ENCODE peak calls at places on chromosomes 5 and 9, in eight cellular contexts. Y, D, N, H, W, P, B and S are unnamed samples.

GRCh38 chr5:67291671-67292070 is 95.1 kb upstream of the CD180 start:
- DNase-seq in N (no peak), P (no peak), Y (no peak), W (no peak), H (no peak), B (no peak), D (no peak), S (no peak)

GRCh38 chr9:34651876-34652602 is at the start of gene IL11RA:
- DNase-seq in B (peak), W (no peak), N (no peak), D (peak), Y (peak), H (no peak), P (peak), S (peak)

GRCh38 chr9:113431181-113431580 is 20.6 kb downstream of the C9orf43 start:
- DNase-seq in B (no peak), W (no peak), P (no peak), H (no peak), Y (no peak), D (no peak), N (no peak), S (no peak)

GRCh38 chr5:96258692-96259091 is 174.4 kb downstream of the PCSK1 start:
- DNase-seq in Y (no peak), B (no peak), H (no peak), N (no peak), D (no peak), W (no peak), P (no peak), S (no peak)

GRCh38 chr5:171428168-171428658 is 8.8 kb downstream of the FGF18 start:
- DNase-seq in Y (no peak), W (no peak), H (no peak), N (no peak), B (peak), D (no peak), P (peak), S (no peak)

GRCh38 chr9:114911167-114911821 is 19.1 kb downstream of the TNFSF8 start:
- DNase-seq in P (no peak), N (no peak), Y (peak), W (no peak), D (no peak), B (no peak), H (peak), S (no peak)

GRCh38 chr9:801399-802071 is 40.0 kb upstream of the DMRT1 start:
- DNase-seq in B (no peak), W (no peak), N (no peak), D (no peak), H (no peak), Y (no peak), P (no peak), S (no peak)

GRCh38 chr9:16869961-16870605 is 387 bp downstream of the BNC2 start:
- DNase-seq in H (peak), D (no peak), P (no peak), B (peak), W (no peak), Y (no peak), N (peak), S (peak)

GRCh38 chr5:158967566-158967965 is 132.2 kb downstream of the EBF1 start:
- DNase-seq in W (no peak), Y (no peak), B (no peak), D (no peak), H (no peak), P (no peak), N (no peak), S (no peak)

GRCh38 chr9:126114409-126114760 is 212.2 kb upstream of the MVB12B start:
- DNase-seq in Y (no peak), D (no peak), H (no peak), P (peak), N (no peak), W (no peak), B (peak), S (no peak)

GRCh38 chr5:149202910-149203451 is 61.7 kb downstream of the ABLIM3 start:
- DNase-seq in D (no peak), B (no peak), Y (no peak), P (no peak), H (no peak), W (no peak), N (no peak), S (no peak)

GRCh38 chr9:37839491-37840461 is 39.2 kb downstream of the DCAF10 start:
- DNase-seq in Y (no peak), N (no peak), P (no peak), W (no peak), H (peak), D (no peak), B (no peak), S (no peak)

GRCh38 chr5:72623936-72624335 is 116.7 kb upstream of the ZNF366 start:
- DNase-seq in D (no peak), N (no peak), Y (no peak), H (no peak), W (no peak), B (no peak), P (no peak), S (no peak)

GRCh38 chr5:160007610-160008009 is 1.3 kb upstream of the TTC1 start:
- DNase-seq in B (no peak), P (no peak), W (no peak), Y (no peak), H (no peak), N (no peak), D (no peak), S (no peak)

GRCh38 chr9:76366275-76366674 is 28.0 kb downstream of the RFK start:
- DNase-seq in W (no peak), Y (no peak), P (no peak), B (no peak), N (no peak), D (no peak), H (peak), S (no peak)

GRCh38 chr5:127960126-127960744 is 123.3 kb upstream of the SLC12A2 start:
- DNase-seq in H (no peak), Y (no peak), N (no peak), B (no peak), P (no peak), D (no peak), W (no peak), S (no peak)

GRCh38 chr5:147036691-147037245 is 158.2 kb upstream of the PPP2R2B start:
- DNase-seq in W (no peak), D (no peak), Y (no peak), B (no peak), N (no peak), P (no peak), H (no peak), S (no peak)

GRCh38 chr5:170597109-170597741 is 93.4 kb downstream of the KCNIP1 start:
- DNase-seq in P (no peak), N (no peak), D (no peak), Y (no peak), H (peak), B (peak), W (no peak), S (peak)

GRCh38 chr9:137678202-137678601 is 59.4 kb downstream of the EHMT1 start:
- DNase-seq in N (no peak), B (no peak), H (no peak), D (no peak), Y (no peak), P (no peak), W (peak), S (no peak)

GRCh38 chr5:66248874-66249273 is 104.8 kb downstream of the SREK1 start:
- DNase-seq in H (no peak), P (no peak), D (no peak), W (no peak), B (no peak), N (no peak), Y (no peak), S (no peak)

GRCh38 chr5:37071901-37072581 is 177.1 kb downstream of the CPLANE1 start:
- DNase-seq in N (no peak), W (no peak), D (no peak), Y (peak), P (no peak), B (no peak), H (no peak), S (no peak)

GRCh38 chr5:16617272-16617973 is 626 bp upstream of the RETREG1 start:
- DNase-seq in B (no peak), H (peak), W (no peak), Y (no peak), N (no peak), D (no peak), P (no peak), S (peak)

GRCh38 chr5:141811287-141812155 is 66.7 kb downstream of the PCDH1 start:
- DNase-seq in N (peak), B (no peak), Y (peak), P (no peak), W (no peak), D (no peak), H (peak), S (no peak)

GRCh38 chr9:131469951-131470350 is 32.8 kb upstream of the POMT1 start:
- DNase-seq in N (no peak), B (no peak), H (no peak), W (no peak), P (no peak), D (no peak), Y (no peak), S (no peak)

GRCh38 chr5:6719896-6720560 is 6.8 kb downstream of the TENT4A start:
- DNase-seq in D (no peak), Y (no peak), N (no peak), B (no peak), H (no peak), W (no peak), P (no peak), S (no peak)

GRCh38 chr9:95585824-95586223 is 69.1 kb upstream of the PTCH1 start:
- DNase-seq in P (no peak), W (no peak), N (no peak), H (no peak), D (no peak), Y (no peak), B (no peak), S (no peak)

GRCh38 chr5:108753331-108753730 is 5.6 kb downstream of the FER start:
- DNase-seq in W (no peak), P (no peak), D (no peak), B (no peak), H (no peak), N (no peak), Y (no peak), S (no peak)

GRCh38 chr9:38048319-38048969 is 20.6 kb downstream of the SHB start:
- DNase-seq in N (no peak), D (no peak), Y (no peak), B (no peak), H (no peak), W (no peak), P (no peak), S (no peak)

GRCh38 chr5:56269216-56269927 is 36.2 kb upstream of the ANKRD55 start:
- DNase-seq in N (peak), W (no peak), P (no peak), D (peak), B (no peak), Y (peak), H (peak), S (no peak)

GRCh38 chr5:33370135-33370472 is 70.7 kb upstream of the TARS1 start:
- DNase-seq in N (no peak), B (peak), D (no peak), Y (no peak), W (no peak), P (no peak), H (no peak), S (no peak)

GRCh38 chr9:35110327-35110758 is 5.3 kb downstream of the ATOSB start:
- DNase-seq in B (no peak), Y (no peak), D (no peak), H (no peak), P (peak), W (no peak), N (no peak), S (no peak)

GRCh38 chr9:121133104-121133816 is 58.5 kb downstream of the CNTRL start:
- DNase-seq in N (no peak), Y (peak), B (no peak), W (no peak), H (no peak), P (peak), D (peak), S (peak)

GRCh38 chr5:176553260-176554085 is 4.3 kb downstream of the CDHR2 start:
- DNase-seq in H (no peak), P (peak), W (no peak), B (no peak), N (no peak), D (no peak), Y (no peak), S (peak)

GRCh38 chr9:103789686-103790085 is 304.4 kb upstream of the SMC2 start:
- DNase-seq in H (no peak), Y (peak), D (no peak), W (no peak), P (no peak), N (no peak), B (no peak), S (no peak)

GRCh38 chr5:80246995-80247729 is 8.7 kb downstream of the SERINC5 start:
- DNase-seq in B (peak), D (peak), H (peak), P (peak), W (no peak), N (no peak), Y (peak), S (peak)

GRCh38 chr9:130236436-130236985 is 29.0 kb upstream of the HMCN2 start:
- DNase-seq in H (no peak), D (no peak), B (peak), P (no peak), N (no peak), W (no peak), Y (no peak), S (no peak)

GRCh38 chr9:130237763-130238524 is 27.6 kb upstream of the HMCN2 start:
- DNase-seq in B (peak), W (no peak), Y (no peak), P (no peak), H (no peak), D (peak), N (no peak), S (no peak)

GRCh38 chr9:130235558-130236435 is 29.8 kb upstream of the HMCN2 start:
- DNase-seq in Y (peak), N (peak), P (peak), H (peak), B (peak), W (no peak), D (peak), S (peak)

GRCh38 chr9:130239363-130239695 is 26.2 kb upstream of the HMCN2 start:
- DNase-seq in B (peak), N (no peak), Y (no peak), H (no peak), W (no peak), D (no peak), P (no peak), S (no peak)

DNA sequence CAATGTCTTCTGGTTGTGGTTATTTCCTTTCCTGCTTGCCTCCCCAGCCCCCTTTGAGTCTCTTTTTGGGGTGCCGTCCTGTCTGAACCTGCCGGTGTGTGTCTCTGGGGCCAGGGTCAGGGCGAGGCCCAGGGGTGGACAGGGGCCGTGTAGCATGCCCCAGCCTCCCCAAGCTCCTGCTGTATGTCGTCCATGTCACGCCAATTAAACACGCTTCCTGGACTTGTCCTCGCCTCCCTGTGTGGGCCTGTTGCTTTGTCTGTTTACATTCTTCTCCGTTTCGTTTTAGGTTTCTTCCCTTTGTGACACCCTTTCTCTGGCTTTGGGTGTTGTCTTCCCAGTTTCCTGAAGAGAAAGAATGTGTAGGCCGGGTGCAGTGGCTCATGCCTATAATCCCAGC is 28.5 kb upstream of the HMCN2 start:
- DNase-seq in N (no peak), P (no peak), H (no peak), Y (no peak), B (peak), D (no peak), W (no peak), S (no peak)
- TF ChIP-seq POLR2AphosphoS5 in N (no peak), P (no peak), H (no peak), Y (no peak), B (peak), D (no peak), W (no peak), S (peak)

GRCh38 chr5:374631-375335 is 53.3 kb downstream of the AHRR start:
- DNase-seq in N (no peak), W (no peak), D (peak), Y (no peak), P (no peak), B (peak), H (peak), S (peak)

GRCh38 chr5:373710-374602 is 52.4 kb downstream of the AHRR start:
- DNase-seq in N (peak), Y (no peak), H (peak), D (peak), P (peak), W (peak), B (no peak), S (peak)

GRCh38 chr5:375921-376871 is 54.7 kb downstream of the AHRR start:
- DNase-seq in W (no peak), D (peak), Y (no peak), H (peak), N (no peak), B (peak), P (peak), S (peak)

GRCh38 chr5:376951-377325 is 55.4 kb downstream of the AHRR start:
- DNase-seq in Y (no peak), H (peak), W (no peak), D (peak), P (no peak), B (no peak), N (no peak), S (peak)

GRCh38 chr5:375336-375920 is 53.9 kb downstream of the AHRR start:
- DNase-seq in N (no peak), P (no peak), W (no peak), B (peak), Y (no peak), D (peak), H (peak), S (no peak)
- TF ChIP-seq POLR2AphosphoS5 in N (no peak), P (no peak), W (no peak), B (no peak), Y (no peak), D (no peak), H (no peak), S (no peak)

DNA sequence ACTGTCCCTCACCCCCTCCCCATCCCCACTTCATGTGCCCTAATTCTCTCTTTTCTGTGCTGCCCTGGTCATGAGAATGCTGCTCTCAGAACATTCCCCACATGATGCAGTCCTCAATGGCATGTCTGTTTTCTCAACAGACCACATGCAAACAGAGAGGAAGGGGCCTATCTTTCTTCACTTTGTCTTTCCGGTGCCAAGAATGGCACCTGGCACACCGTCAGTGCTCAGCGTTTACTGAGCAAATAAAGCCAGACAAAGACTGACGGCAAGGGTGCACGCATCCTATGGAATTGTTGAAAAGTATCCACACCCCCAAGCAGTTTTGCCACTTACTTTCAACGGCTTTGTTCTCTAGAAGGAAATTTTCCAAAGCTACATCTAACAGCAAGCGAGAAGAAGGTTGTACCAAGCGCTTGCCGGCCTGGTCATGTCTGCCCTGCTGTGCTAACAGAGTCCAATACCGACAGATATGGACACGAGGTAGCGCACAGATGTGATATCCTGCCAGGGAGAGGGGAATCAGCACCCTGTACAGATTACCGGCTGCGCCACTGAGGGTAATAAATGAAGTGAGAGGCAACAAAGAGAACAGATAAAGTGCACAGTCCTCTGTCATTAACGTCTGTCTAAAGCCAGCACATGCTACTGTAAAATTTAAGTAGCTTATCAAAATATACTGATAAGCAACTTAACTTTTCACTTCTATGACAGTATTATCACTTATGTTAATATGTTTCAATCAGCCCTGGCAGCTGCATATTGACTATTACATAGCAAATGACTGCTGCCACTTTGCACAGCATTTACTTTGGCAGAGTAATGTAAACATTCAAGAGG is 251.7 kb downstream of the DENND1A start:
- DNase-seq in W (no peak), H (peak), N (no peak), B (no peak), P (peak), D (no peak), Y (peak), S (peak)
- TF ChIP-seq POLR2AphosphoS5 in W (no peak), H (no peak), N (no peak), B (no peak), P (peak), D (no peak), Y (no peak), S (no peak)

DNA sequence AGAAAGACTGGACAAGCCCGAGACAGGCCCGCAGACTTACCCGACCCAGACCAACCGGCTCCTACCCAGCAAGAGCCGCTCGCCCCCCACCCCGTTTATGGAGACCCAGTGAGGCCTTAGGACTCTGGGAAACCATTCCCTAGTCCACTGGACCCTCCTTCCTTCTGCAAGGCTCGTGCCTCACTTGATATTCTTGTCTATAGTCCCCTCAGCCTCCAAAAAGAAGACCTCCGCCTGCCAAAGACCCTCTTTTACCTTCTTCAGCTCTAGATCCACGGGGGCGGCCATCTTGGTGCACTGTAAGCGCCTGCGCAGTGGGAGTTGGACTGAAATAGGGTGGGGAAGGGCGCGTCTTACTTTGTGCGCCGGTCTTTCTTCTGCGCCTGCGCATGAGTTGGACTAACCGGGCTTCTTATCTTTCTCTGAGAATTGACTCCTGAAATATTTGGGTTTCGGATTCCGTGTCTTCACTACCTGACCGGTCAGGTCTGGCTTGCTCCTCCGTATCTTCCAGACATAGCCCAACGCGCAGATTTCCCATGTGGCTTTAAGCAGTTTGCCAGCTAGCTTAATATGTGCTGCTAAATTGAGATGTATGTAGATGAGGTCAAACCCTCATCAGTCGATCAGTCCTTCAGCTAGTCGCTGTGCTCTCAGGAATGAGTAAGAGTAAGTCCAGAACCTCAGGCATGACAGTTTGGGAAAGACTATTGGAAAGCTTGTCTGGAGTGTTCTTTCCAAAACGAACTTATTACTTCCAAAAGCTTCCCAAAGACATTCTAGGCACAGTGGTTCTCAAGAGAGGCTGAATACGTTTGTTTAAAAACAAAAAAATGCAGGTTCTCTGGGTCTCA is at the start of gene PFDN1:
- DNase-seq in P (peak), D (peak), H (peak), Y (peak), B (peak), N (peak), W (peak), S (peak)
- TF ChIP-seq POLR2AphosphoS5 in P (peak), D (no peak), H (peak), Y (peak), B (peak), N (peak), W (peak), S (peak)